ENCODE peak calls at places on chromosomes 11 and 22, in five cellular contexts. E, A, Z, D and O are unnamed samples.

GRCh38 chr11:64056213-64056785 is 20.6 kb downstream of the FLRT1 start:
- DNase-seq in E (peak), A (no peak), Z (no peak), D (no peak), O (no peak)

GRCh38 chr22:39408807-39409206 is 9.2 kb downstream of the TAB1 start:
- DNase-seq in E (no peak), A (no peak), Z (no peak), D (no peak), O (no peak)

GRCh38 chr11:118485273-118485672 is 42.0 kb upstream of the TTC36 start:
- DNase-seq in E (no peak), A (no peak), Z (no peak), D (no peak), O (no peak)

GRCh38 chr11:119578466-119579220 is 150.4 kb downstream of the NECTIN1 start:
- DNase-seq in E (no peak), A (no peak), Z (no peak), D (no peak), O (no peak)

GRCh38 chr11:134866981-134867675 is 455.1 kb upstream of the B3GAT1 start:
- DNase-seq in E (no peak), A (no peak), Z (no peak), D (no peak), O (no peak)

GRCh38 chr11:126917531-126918204 is 82.9 kb downstream of the KIRREL3 start:
- DNase-seq in E (no peak), A (no peak), Z (peak), D (no peak), O (no peak)

GRCh38 chr11:35009191-35009940 is 92.9 kb downstream of the PDHX start:
- DNase-seq in E (no peak), A (no peak), Z (peak), D (no peak), O (no peak)

GRCh38 chr11:103596323-103596722 is 440.1 kb upstream of the DDI1 start:
- DNase-seq in E (no peak), A (no peak), Z (no peak), D (no peak), O (no peak)